ENCODE peak calls at places on chromosomes 4 and X, in five cellular contexts. M is K562, A is IMR-90, R is GM12878, D is SK-N-SH. P is an unnamed sample.

GRCh38 chr4:32985256-32985655 is 2265.1 kb downstream of the PCDH7 start:
- DNase-seq in M (no peak), D (no peak), R (no peak), A (no peak), P (no peak)

GRCh38 chr4:22474636-22475310 is 41.1 kb downstream of the ADGRA3 start:
- DNase-seq in A (peak; percentile 77), M (no peak), R (no peak), D (no peak), P (peak; percentile 84)

GRCh38 chr4:105709081-105709450 is 482 bp downstream of the GSTCD start:
- DNase-seq in M (peak; percentile 43), A (no peak), D (no peak), R (no peak), P (peak; percentile 10)

GRCh38 chr4:6250235-6250983 is 19.2 kb upstream of the WFS1 start:
- DNase-seq in R (peak; percentile 42), A (peak; percentile 59), D (peak; percentile 76), M (peak; percentile 67), P (peak; percentile 67)

GRCh38 chr4:74370912-74371311 is 6.0 kb downstream of the EREG start:
- DNase-seq in D (peak; percentile 42), M (peak; percentile 64), A (peak; percentile 64), R (no peak), P (peak; percentile 65)

GRCh38 chrX:119895843-119896326 is at the start of gene AKAP14:
- DNase-seq in M (no peak), A (peak; percentile 10), R (no peak), D (peak; percentile 26), P (no peak)

GRCh38 chr4:76624271-76624681 is 189.2 kb downstream of the SHROOM3 start:
- DNase-seq in R (no peak), D (no peak), M (no peak), A (peak; percentile 94), P (no peak)

GRCh38 chr4:185204238-185204910 is 574 bp upstream of the CFAP97 start:
- DNase-seq in D (no peak), A (peak; percentile 21), M (no peak), R (no peak), P (no peak)

GRCh38 chr4:160414516-160414915 is 1311.6 kb downstream of the RAPGEF2 start:
- DNase-seq in D (no peak), A (no peak), R (no peak), M (no peak), P (no peak)

GRCh38 chr4:90127706-90128345 is 632 bp downstream of the CCSER1 start:
- DNase-seq in D (peak; percentile 72), R (no peak), M (no peak), A (no peak), P (no peak)

GRCh38 chrX:97065066-97065465 is 181.4 kb downstream of the RPA4 start:
- DNase-seq in M (no peak), D (no peak), R (no peak), A (no peak), P (no peak)
- TF ChIP-seq MXI1 in M (no peak), D (no peak), R (no peak), A (no peak), P (no peak)

GRCh38 chrX:54029543-54030143 is 14.6 kb downstream of the PHF8 start:
- DNase-seq in R (no peak), A (no peak), M (no peak), D (no peak), P (no peak)

GRCh38 chrX:54024350-54024749 is 19.9 kb downstream of the PHF8 start:
- DNase-seq in A (no peak), D (no peak), R (no peak), M (no peak), P (no peak)

DNA sequence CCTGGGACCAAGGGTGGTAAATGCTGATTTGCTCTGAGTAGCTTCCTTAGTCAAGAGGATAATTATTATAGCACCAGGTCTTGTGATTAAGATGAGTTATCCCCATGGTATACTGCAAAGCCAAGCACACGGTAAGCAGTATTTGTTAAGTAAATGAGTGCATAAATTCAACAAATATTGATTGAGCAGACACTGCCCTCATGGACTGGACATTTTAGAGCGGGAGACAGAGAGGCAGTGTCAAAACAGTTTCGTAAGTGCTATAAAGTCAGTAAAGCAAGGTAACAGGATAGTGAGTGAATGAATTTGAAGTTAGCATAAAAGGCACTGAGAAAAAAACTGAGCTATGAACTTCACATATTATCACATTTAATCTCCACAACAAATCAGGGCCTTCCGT is 13.9 kb downstream of the PHF8 start:
- DNase-seq in A (no peak), R (no peak), M (no peak), D (no peak), P (no peak)
- TF ChIP-seq MXI1 in A (no peak), R (no peak), M (no peak), D (no peak), P (no peak)

GRCh38 chrX:13485167-13485566 is 84.2 kb upstream of the EGFL6 start:
- DNase-seq in A (no peak), R (no peak), M (no peak), D (no peak), P (no peak)
- TF ChIP-seq MXI1 in A (no peak), R (no peak), M (no peak), D (no peak), P (no peak)

GRCh38 chr4:55125763-55126541 is 557 bp upstream of the KDR start:
- DNase-seq in M (no peak), D (peak; percentile 46), R (no peak), A (no peak), P (no peak)

GRCh38 chr4:55123791-55124190 is 1.6 kb downstream of the KDR start:
- DNase-seq in M (no peak), A (no peak), D (no peak), R (no peak), P (no peak)

GRCh38 chr4:55127053-55127452 is 1.7 kb upstream of the KDR start:
- DNase-seq in R (no peak), D (no peak), A (no peak), M (no peak), P (no peak)

GRCh38 chr4:55124337-55125076 is 888 bp downstream of the KDR start:
- DNase-seq in R (no peak), D (no peak), A (no peak), M (no peak), P (no peak)

GRCh38 chr4:55125087-55125721 is at the start of gene KDR:
- DNase-seq in A (no peak), M (peak; percentile 13), R (no peak), D (peak; percentile 82), P (no peak)
- TF ChIP-seq MXI1 in A (no peak), M (no peak), R (no peak), D (no peak), P (no peak)

GRCh38 chr4:69823048-69823447 is 36.9 kb downstream of the SULT1E1 start:
- DNase-seq in R (no peak), A (no peak), M (no peak), D (no peak), P (no peak)

GRCh38 chr4:69828828-69829227 is 31.1 kb downstream of the SULT1E1 start:
- DNase-seq in D (no peak), R (no peak), A (no peak), M (no peak), P (no peak)

GRCh38 chr4:69818060-69818639 is 41.8 kb downstream of the SULT1E1 start:
- DNase-seq in M (no peak), D (no peak), R (no peak), A (no peak), P (no peak)

GRCh38 chr4:69822198-69822597 is 37.7 kb downstream of the SULT1E1 start:
- DNase-seq in A (no peak), R (no peak), D (no peak), M (no peak), P (no peak)

GRCh38 chr4:69823481-69824186 is 36.3 kb downstream of the SULT1E1 start:
- DNase-seq in R (no peak), M (no peak), D (peak; percentile 5), A (peak; percentile 6), P (peak; percentile 98)
- TF ChIP-seq MXI1 in R (no peak), M (no peak), D (no peak), A (no peak), P (no peak)

GRCh38 chr4:182307746-182308145 is 64.5 kb downstream of the TENM3 start:
- DNase-seq in D (no peak), R (no peak), A (peak; percentile 97), M (no peak), P (no peak)

GRCh38 chr4:182306792-182307507 is 63.7 kb downstream of the TENM3 start:
- DNase-seq in R (no peak), A (peak; percentile 6), D (no peak), M (no peak), P (no peak)

GRCh38 chr4:182301736-182302135 is 58.5 kb downstream of the TENM3 start:
- DNase-seq in A (no peak), R (no peak), D (no peak), M (no peak), P (no peak)

DNA sequence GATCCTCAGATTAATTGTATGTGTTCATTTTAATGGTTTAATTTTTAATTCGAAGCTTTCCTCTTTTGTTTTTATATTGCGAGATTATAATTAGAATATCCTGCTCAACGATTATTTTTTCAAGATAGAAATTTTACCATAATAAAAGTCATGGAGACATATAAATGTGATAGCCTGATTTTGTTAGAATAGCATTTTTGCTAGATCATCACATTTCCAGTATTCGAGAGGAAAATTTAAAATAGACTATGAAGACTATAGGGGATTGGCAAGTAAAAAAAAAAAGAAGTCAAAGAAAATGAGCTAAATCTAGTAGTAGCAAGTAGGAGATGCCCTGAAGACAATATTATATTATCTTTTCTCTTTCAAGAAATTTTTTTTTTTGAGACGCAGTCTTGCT is 60.6 kb downstream of the TENM3 start:
- DNase-seq in A (no peak), M (no peak), D (no peak), R (no peak), P (no peak)
- TF ChIP-seq MXI1 in A (no peak), M (no peak), D (no peak), R (no peak), P (no peak)

DNA sequence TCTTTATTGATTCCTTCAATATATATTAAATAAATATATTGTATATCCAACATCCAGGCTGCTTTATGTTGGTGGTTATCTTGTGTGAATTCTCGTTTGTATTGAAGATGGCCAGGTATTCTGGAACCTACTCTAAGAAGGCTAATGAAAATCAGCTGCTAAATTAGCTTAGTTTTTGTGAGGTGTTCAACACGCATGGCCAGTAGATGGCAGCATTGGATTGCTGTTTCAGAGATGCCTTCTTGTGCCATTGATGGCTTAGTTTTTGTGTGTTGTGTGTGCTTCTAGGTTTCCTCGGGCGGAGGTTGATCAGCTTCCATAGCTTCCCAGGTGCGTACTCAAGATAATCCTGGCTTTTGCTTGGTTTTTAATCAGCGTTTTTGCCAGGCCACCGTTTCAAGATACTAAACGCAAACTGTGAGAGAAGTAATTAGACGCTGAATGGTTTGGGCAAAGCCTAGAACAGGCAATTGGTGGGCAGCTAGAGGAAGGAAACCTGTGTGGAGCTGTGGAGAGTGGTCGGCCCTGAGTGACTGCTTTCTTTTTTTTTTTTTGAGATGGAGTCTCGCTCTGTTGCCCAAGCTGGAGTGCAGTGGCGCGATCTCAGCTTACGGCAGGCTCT is 15.1 kb downstream of the NOCT start:
- DNase-seq in A (peak; percentile 83), R (peak; percentile 61), M (peak; percentile 63), D (peak; percentile 67), P (peak; percentile 67)
- TF ChIP-seq MXI1 in A (no peak), R (no peak), M (no peak), D (peak; percentile 23), P (peak; percentile 25)